ENCODE peak calls at places on chromosome 22, in six cellular contexts. U is dorsolateral prefrontal cortex, D is HCT116, X is stomach, S is H1, L is A673. V is an unnamed sample.

GRCh38 chr22:25536578-25536977 is 27.9 kb upstream of the GRK3 start:
- DNase-seq in S (no peak), L (no peak), U (no peak), X (no peak), D (no peak), V (no peak)

GRCh38 chr22:44331881-44332714 is 19.3 kb upstream of the SHISAL1 start:
- DNase-seq in X (no peak), U (no peak), L (no peak), S (no peak), D (no peak), V (no peak)

GRCh38 chr22:19880786-19881569 is 26.3 kb upstream of the GNB1L start:
- DNase-seq in L (peak), S (peak), U (peak), X (no peak), D (peak), V (peak)

GRCh38 chr22:19568337-19569311 is 44.4 kb upstream of the CLDN5 start:
- DNase-seq in L (no peak), U (no peak), S (no peak), X (no peak), D (no peak), V (no peak)

GRCh38 chr22:50530280-50530856 is 556 bp upstream of the TYMP start:
- DNase-seq in X (peak), U (no peak), S (peak), D (peak), L (no peak), V (peak)

GRCh38 chr22:39995346-39996252 is 845 bp downstream of the FAM83F start:
- DNase-seq in U (no peak), S (no peak), L (no peak), D (no peak), X (peak), V (no peak)

GRCh38 chr22:37018086-37018814 is 997 bp downstream of the TST start:
- DNase-seq in U (no peak), S (no peak), D (no peak), X (no peak), L (no peak), V (no peak)

GRCh38 chr22:30609260-30610185 is 2.5 kb downstream of the TCN2 start:
- DNase-seq in U (no peak), D (no peak), L (peak), S (no peak), X (peak), V (no peak)

GRCh38 chr22:29478326-29479276 is 1.4 kb upstream of the NEFH start:
- DNase-seq in L (peak), S (peak), X (no peak), U (no peak), D (no peak), V (no peak)

GRCh38 chr22:28798810-28799124 is 1.6 kb downstream of the XBP1 start:
- DNase-seq in S (no peak), L (no peak), X (no peak), D (no peak), U (no peak), V (no peak)

GRCh38 chr22:40721266-40721665 is 42.0 kb downstream of the MCHR1 start:
- DNase-seq in L (peak), U (no peak), D (no peak), S (no peak), X (no peak), V (no peak)

GRCh38 chr22:25970348-25970995 is 198.8 kb upstream of the SEZ6L start:
- DNase-seq in X (no peak), L (peak), S (no peak), D (no peak), U (no peak), V (no peak)

GRCh38 chr22:42991010-42991651 is 23.8 kb downstream of the PACSIN2 start:
- DNase-seq in D (no peak), U (no peak), L (no peak), S (no peak), X (no peak), V (no peak)

GRCh38 chr22:28582806-28583205 is 96.8 kb downstream of the TTC28 start:
- DNase-seq in D (no peak), X (no peak), S (no peak), U (no peak), L (peak), V (no peak)

GRCh38 chr22:44975444-44976262 is 34.2 kb downstream of the PHF21B start:
- DNase-seq in U (peak), S (peak), X (peak), L (peak), D (peak), V (peak)

GRCh38 chr22:50118557-50119168 is 28.9 kb downstream of the MOV10L1 start:
- DNase-seq in D (no peak), S (no peak), X (no peak), U (no peak), L (peak), V (no peak)

DNA sequence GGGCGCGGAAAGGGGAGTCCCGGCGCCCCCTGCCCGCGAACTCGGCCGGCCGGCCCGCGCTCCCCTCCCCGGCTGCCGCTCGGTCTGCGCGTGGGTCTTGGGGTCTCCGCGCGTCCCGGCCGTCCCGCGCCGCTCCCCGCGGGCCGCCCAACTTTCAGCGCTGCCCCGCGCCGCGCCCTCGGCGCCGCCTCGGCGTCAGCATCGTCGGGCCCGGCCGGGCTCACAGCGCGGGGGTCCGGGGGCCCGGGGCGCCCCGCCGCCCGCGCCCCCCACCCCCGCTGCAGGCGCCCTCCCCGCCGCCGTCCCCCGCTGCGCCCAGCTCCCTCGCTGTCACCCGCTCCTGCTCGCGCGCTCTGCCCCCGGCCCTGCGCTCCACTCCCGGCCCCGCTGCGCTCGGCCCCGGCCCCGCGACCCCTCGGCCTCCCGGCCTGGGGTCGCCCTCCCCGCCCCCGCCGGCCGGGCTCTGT is at the start of gene KCNJ4:
- DNase-seq in L (no peak), D (no peak), U (no peak), X (no peak), S (no peak), V (no peak)
- H3K4me3 ChIP-seq in L (peak), D (no peak), U (peak), X (peak), S (peak), V (peak)

DNA sequence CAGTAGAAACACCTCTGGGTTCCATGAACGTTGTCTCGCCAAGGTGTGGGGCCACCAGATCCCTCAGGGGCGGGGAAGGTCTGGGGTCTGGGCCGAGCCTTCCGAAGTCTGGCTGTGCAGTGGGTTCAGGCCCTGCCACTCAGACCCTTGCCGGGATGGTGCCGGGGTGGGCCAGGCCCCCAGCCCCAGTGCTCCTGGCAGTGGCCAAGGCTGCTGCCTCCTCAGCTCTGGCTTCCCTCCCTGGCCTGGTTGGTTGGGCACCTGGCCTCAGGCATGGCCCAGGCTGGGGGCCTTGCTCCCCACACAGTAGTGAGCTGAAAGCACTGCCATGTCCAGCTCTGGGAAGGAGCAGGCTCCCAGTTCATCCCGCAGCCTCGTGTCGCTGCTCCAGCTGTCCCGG is 48.2 kb upstream of the PPARA start:
- DNase-seq in S (no peak), U (no peak), L (no peak), D (no peak), X (no peak), V (no peak)
- H3K4me3 ChIP-seq in S (no peak), U (no peak), L (no peak), D (no peak), X (no peak), V (no peak)

DNA sequence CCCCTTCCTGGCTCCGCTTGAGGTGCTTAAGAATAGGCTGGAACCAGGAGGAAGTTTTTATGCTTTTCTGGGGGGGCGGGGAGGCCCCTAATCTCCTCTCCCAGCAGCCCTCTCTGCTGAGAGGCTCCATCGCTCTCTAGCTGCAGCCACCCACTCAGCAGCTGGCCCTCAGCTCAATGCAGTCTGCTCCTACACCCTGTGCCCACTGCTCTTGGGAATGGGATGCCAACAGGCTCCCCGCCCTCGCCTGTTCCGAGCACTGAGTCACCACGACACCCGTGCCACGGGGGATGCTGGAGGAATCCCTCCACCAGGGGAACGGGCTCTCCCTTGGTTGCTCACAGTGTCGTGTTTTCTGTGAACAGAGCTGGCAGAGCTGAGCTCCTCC is 23.5 kb upstream of the SUSD2 start:
- DNase-seq in U (peak), S (no peak), D (no peak), X (no peak), L (peak), V (no peak)
- H3K4me3 ChIP-seq in U (peak), S (no peak), D (no peak), X (peak), L (peak), V (peak)

GRCh38 chr22:46078241-46079092 is 71.9 kb upstream of the PPARA start:
- DNase-seq in S (no peak), X (peak), D (no peak), U (peak), L (peak), V (peak)

GRCh38 chr22:46075764-46076531 is 74.4 kb upstream of the PPARA start:
- DNase-seq in X (peak), D (no peak), U (peak), S (no peak), L (peak), V (peak)

GRCh38 chr22:46079093-46079860 is 71.0 kb upstream of the PPARA start:
- DNase-seq in S (no peak), U (peak), X (peak), L (peak), D (no peak), V (peak)

GRCh38 chr22:46076651-46077339 is 73.5 kb upstream of the PPARA start:
- DNase-seq in D (no peak), L (peak), S (no peak), U (peak), X (peak), V (peak)

DNA sequence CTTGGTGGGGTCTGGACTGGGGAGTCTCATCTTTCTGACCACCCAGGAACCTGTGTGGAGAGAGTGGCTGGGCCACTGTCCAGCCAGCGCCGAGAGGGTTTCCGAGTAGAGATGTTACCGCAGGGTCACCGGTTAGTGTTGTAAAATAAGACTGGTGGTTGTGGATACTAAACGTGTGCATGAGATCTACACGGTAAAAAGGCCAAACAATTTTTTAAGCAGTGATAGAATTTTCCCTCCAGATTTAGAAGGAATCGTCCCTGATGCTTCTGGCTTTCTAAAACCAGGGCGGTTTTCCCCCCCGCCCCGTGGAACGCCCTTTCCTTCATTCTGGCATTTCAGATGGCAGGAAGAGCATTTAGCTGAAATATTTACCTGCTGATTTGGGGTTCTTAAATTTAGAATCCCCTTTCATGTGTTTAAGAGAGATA is 72.6 kb upstream of the PPARA start:
- DNase-seq in S (no peak), U (no peak), D (no peak), L (peak), X (peak), V (peak)
- H3K4me3 ChIP-seq in S (no peak), U (peak), D (peak), L (peak), X (peak), V (peak)

V was measured in lower lobe of right lung.